ENCODE peak calls at places on chromosomes 12 and 14, in five cellular contexts. Q is effector memory CD8-positive, alpha-beta T cell; H is iPS-NIHi11; U is T-helper 1 cell; C is SK-N-MC. G is an unnamed sample.

GRCh38 chr14:23539209-23539866 is 12.2 kb downstream of the ZFHX2 start:
- DNase-seq in Q (peak; percentile 25), H (peak; percentile 78), U (peak; percentile 28), C (no peak), G (peak; percentile 31)

GRCh38 chr14:77299776-77300175 is 20.9 kb downstream of the POMT2 start:
- DNase-seq in Q (no peak), H (no peak), U (no peak), C (no peak), G (no peak)

GRCh38 chr12:44457465-44457864 is 418.6 kb downstream of the NELL2 start:
- DNase-seq in Q (no peak), H (no peak), U (no peak), C (no peak), G (no peak)

GRCh38 chr12:78641837-78642423 is 222.6 kb upstream of the SYT1 start:
- DNase-seq in Q (no peak), H (peak; percentile 10), U (no peak), C (no peak), G (no peak)

GRCh38 chr14:58882577-58883018 is 244.8 kb downstream of the DACT1 start:
- DNase-seq in Q (no peak), H (no peak), U (no peak), C (peak; percentile 10), G (no peak)

GRCh38 chr14:103194256-103195045 is 71.2 kb downstream of the TNFAIP2 start:
- DNase-seq in Q (no peak), H (no peak), U (no peak), C (no peak), G (peak; percentile 26)

GRCh38 chr14:80202888-80203562 is 8.3 kb downstream of the DIO2 start:
- DNase-seq in Q (no peak), H (peak; percentile 60), U (no peak), C (no peak), G (no peak)

GRCh38 chr12:112868459-112869041 is 38.2 kb upstream of the OAS1 start:
- DNase-seq in Q (no peak), H (peak; percentile 81), U (no peak), C (no peak), G (peak; percentile 22)

GRCh38 chr12:131975228-131975627 is 25.5 kb downstream of the EP400 start:
- DNase-seq in Q (no peak), H (no peak), U (no peak), C (no peak), G (no peak)

GRCh38 chr12:132433641-132434395 is 56.1 kb upstream of the FBRSL1 start:
- DNase-seq in Q (no peak), H (no peak), U (no peak), C (no peak), G (no peak)

GRCh38 chr12:121217066-121217465 is 7.1 kb downstream of the P2RX4 start:
- DNase-seq in Q (no peak), H (no peak), U (no peak), C (no peak), G (no peak)

GRCh38 chr14:31881531-31882310 is 195.4 kb upstream of the ARHGAP5 start:
- DNase-seq in Q (no peak), H (no peak), U (no peak), C (no peak), G (no peak)

GRCh38 chr14:77111021-77111420 is 13.0 kb downstream of the CIPC start:
- DNase-seq in Q (no peak), H (peak; percentile 81), U (no peak), C (no peak), G (peak; percentile 29)

GRCh38 chr14:65496178-65496993 is 83.9 kb downstream of the FUT8 start:
- DNase-seq in Q (no peak), H (no peak), U (no peak), C (no peak), G (no peak)

GRCh38 chr12:89350661-89351488 is 1.4 kb downstream of the DUSP6 start:
- DNase-seq in Q (no peak), H (no peak), U (peak; percentile 47), C (no peak), G (no peak)

GRCh38 chr12:27732281-27732680 is 21.6 kb downstream of the MRPS35 start:
- DNase-seq in Q (no peak), H (peak; percentile 30), U (peak; percentile 6), C (no peak), G (no peak)

GRCh38 chr14:51828017-51828797 is 32.2 kb upstream of the GNG2 start:
- DNase-seq in Q (peak; percentile 51), H (peak; percentile 34), U (peak; percentile 75), C (no peak), G (peak; percentile 76)

GRCh38 chr14:74882103-74882920 is 596 bp downstream of the DLST start:
- DNase-seq in Q (peak; percentile 32), H (no peak), U (peak; percentile 50), C (no peak), G (peak; percentile 75)

GRCh38 chr14:22303589-22304195 is 285.3 kb downstream of the DAD1 start:
- DNase-seq in Q (no peak), H (peak; percentile 34), U (no peak), C (no peak), G (no peak)

GRCh38 chr14:34069854-34070582 is 119.1 kb upstream of the EGLN3 start:
- DNase-seq in Q (no peak), H (no peak), U (no peak), C (no peak), G (no peak)

GRCh38 chr14:74207943-74208342 is 31.3 kb upstream of the VSX2 start:
- DNase-seq in Q (no peak), H (peak; percentile 50), U (no peak), C (no peak), G (no peak)

GRCh38 chr12:70840966-70841365 is 79.6 kb downstream of the PTPRR start:
- DNase-seq in Q (no peak), H (no peak), U (no peak), C (no peak), G (peak; percentile 7)

GRCh38 chr12:124322271-124322998 is 27.5 kb downstream of the RFLNA start:
- DNase-seq in Q (no peak), H (no peak), U (no peak), C (no peak), G (no peak)

GRCh38 chr12:89556976-89557375 is 31.1 kb upstream of the POC1B start:
- DNase-seq in Q (no peak), H (no peak), U (no peak), C (no peak), G (peak; percentile 14)

GRCh38 chr14:103319422-103319821 is 14.6 kb upstream of the EIF5 start:
- DNase-seq in Q (no peak), H (no peak), U (no peak), C (no peak), G (no peak)

GRCh38 chr12:56590237-56590830 is 39.8 kb downstream of the BAZ2A start:
- DNase-seq in Q (no peak), H (peak; percentile 46), U (peak; percentile 15), C (no peak), G (no peak)

GRCh38 chr12:3309805-3310204 is 181.2 kb upstream of the PRMT8 start:
- DNase-seq in Q (no peak), H (no peak), U (no peak), C (no peak), G (no peak)

GRCh38 chr12:44571031-44571550 is 305.0 kb downstream of the NELL2 start:
- DNase-seq in Q (no peak), H (peak; percentile 30), U (no peak), C (no peak), G (no peak)

GRCh38 chr12:109130755-109131521 is 14.6 kb downstream of the ACACB start:
- DNase-seq in Q (no peak), H (peak; percentile 51), U (no peak), C (no peak), G (no peak)

GRCh38 chr12:98418357-98419075 is 96.9 kb upstream of the TMPO start:
- DNase-seq in Q (no peak), H (peak; percentile 74), U (no peak), C (no peak), G (peak; percentile 91)

GRCh38 chr14:75469164-75469563 is 41.3 kb downstream of the JDP2 start:
- DNase-seq in Q (no peak), H (no peak), U (no peak), C (no peak), G (no peak)

GRCh38 chr12:6336859-6337744 is 4.8 kb downstream of the TNFRSF1A start:
- DNase-seq in Q (peak; percentile 78), H (no peak), U (peak; percentile 80), C (no peak), G (no peak)

GRCh38 chr12:68446379-68446778 is 114.2 kb upstream of the MDM1 start:
- DNase-seq in Q (no peak), H (no peak), U (no peak), C (no peak), G (no peak)

G was measured in RWPE1.